ENCODE peak calls at places on chromosome 17, in six cellular contexts. D is right atrium auricular region, A is uterus, Q is ovary, H is heart right ventricle, F is tibial nerve. M is an unnamed sample. For H3K9me3, the result is how much of the 10 kb centered on the place peaks cover.

GRCh38 chr17:1997146-1997586 is 28.0 kb downstream of the RTN4RL1 start:
- DNase-seq in H (no peak), D (no peak), F (no peak), A (no peak), Q (no peak), M (no peak)

GRCh38 chr17:80393961-80394360 is 21.0 kb upstream of the ENDOV start:
- DNase-seq in A (no peak), F (no peak), H (no peak), Q (no peak), D (no peak), M (no peak)

GRCh38 chr17:68033636-68034451 is 1.7 kb upstream of the KPNA2 start:
- DNase-seq in A (no peak), Q (no peak), H (peak), F (no peak), D (no peak), M (peak)

GRCh38 chr17:48546924-48547838 is 2.3 kb upstream of the HOXB2 start:
- DNase-seq in Q (no peak), A (peak), D (no peak), H (no peak), F (no peak), M (no peak)

GRCh38 chr17:32854834-32855389 is 22.0 kb downstream of the MYO1D start:
- DNase-seq in F (no peak), Q (no peak), H (no peak), A (no peak), D (no peak), M (no peak)

GRCh38 chr17:45305532-45306087 is 11.2 kb downstream of the MAP3K14 start:
- DNase-seq in H (no peak), Q (no peak), A (no peak), D (no peak), F (no peak), M (peak)

GRCh38 chr17:8225813-8226535 is 15.6 kb upstream of the AURKB start:
- DNase-seq in H (peak), Q (peak), F (peak), A (peak), D (peak), M (peak)

GRCh38 chr17:7929158-7930029 is at the start of gene KCNAB3:
- DNase-seq in Q (peak), H (no peak), F (no peak), D (no peak), A (peak), M (no peak)

GRCh38 chr17:77649717-77650211 is 308.7 kb upstream of the TNRC6C start:
- DNase-seq in Q (no peak), A (no peak), F (no peak), D (no peak), H (no peak), M (no peak)

GRCh38 chr17:20784100-20784665 is 204.7 kb downstream of the CDRT15L2 start:
- DNase-seq in D (no peak), F (no peak), A (no peak), Q (no peak), H (no peak), M (no peak)

GRCh38 chr17:6021627-6022026 is 48.6 kb upstream of the WSCD1 start:
- DNase-seq in F (no peak), D (no peak), Q (no peak), A (no peak), H (no peak), M (no peak)

GRCh38 chr17:19370493-19370960 is 7.8 kb upstream of the MAPK7 start:
- DNase-seq in F (peak), H (peak), D (no peak), Q (no peak), A (no peak), M (peak)

GRCh38 chr17:79851461-79851817 is 12.2 kb upstream of the CBX4 start:
- DNase-seq in H (no peak), D (no peak), F (no peak), A (no peak), Q (no peak), M (no peak)

GRCh38 chr17:31580331-31581021 is 189.0 kb downstream of the RAB11FIP4 start:
- DNase-seq in Q (no peak), H (no peak), F (no peak), A (peak), D (peak), M (no peak)

GRCh38 chr17:77930780-77931768 is 27.4 kb upstream of the TNRC6C start:
- DNase-seq in A (no peak), D (no peak), Q (no peak), F (no peak), H (no peak), M (no peak)

GRCh38 chr17:73088561-73088960 is 3.9 kb downstream of the SLC39A11 start:
- DNase-seq in A (no peak), Q (no peak), D (no peak), F (no peak), H (no peak), M (no peak)

GRCh38 chr17:43118679-43119615 is 6.2 kb downstream of the BRCA1 start:
- DNase-seq in D (no peak), Q (peak), A (no peak), H (no peak), F (no peak), M (peak)

GRCh38 chr17:19376799-19377198 is 1.5 kb upstream of the MAPK7 start:
- DNase-seq in F (no peak), D (no peak), H (no peak), Q (no peak), A (peak), M (peak)

GRCh38 chr17:30413109-30413508 is 34.4 kb downstream of the CPD start:
- DNase-seq in D (no peak), H (no peak), F (no peak), A (no peak), Q (no peak), M (no peak)

GRCh38 chr17:40317345-40317873 is 8.4 kb downstream of the RARA start:
- DNase-seq in D (peak), A (peak), F (no peak), Q (peak), H (peak), M (peak)

GRCh38 chr17:34306466-34306865 is 12.8 kb upstream of the CCL8 start:
- DNase-seq in Q (no peak), F (no peak), H (peak), D (peak), A (no peak), M (peak)

GRCh38 chr17:48498168-48498840 is 32.5 kb downstream of the HOXB1 start:
- DNase-seq in A (no peak), H (no peak), D (no peak), F (no peak), Q (no peak), M (peak)

GRCh38 chr17:67922503-67922902 is 73.8 kb downstream of the C17orf58 start:
- DNase-seq in F (no peak), Q (no peak), A (no peak), H (no peak), D (no peak), M (no peak)

GRCh38 chr17:75011788-75012319 is 616 bp upstream of the MRPL58 start:
- DNase-seq in H (peak), F (peak), Q (peak), D (peak), A (peak), M (peak)

GRCh38 chr17:32104158-32104557 is 38.1 kb upstream of the RHOT1 start:
- DNase-seq in Q (no peak), F (no peak), D (no peak), H (no peak), A (no peak), M (no peak)

GRCh38 chr17:66717680-66718079 is 117.2 kb upstream of the CACNG5 start:
- DNase-seq in D (peak), H (no peak), A (no peak), Q (no peak), F (no peak), M (peak)

DNA sequence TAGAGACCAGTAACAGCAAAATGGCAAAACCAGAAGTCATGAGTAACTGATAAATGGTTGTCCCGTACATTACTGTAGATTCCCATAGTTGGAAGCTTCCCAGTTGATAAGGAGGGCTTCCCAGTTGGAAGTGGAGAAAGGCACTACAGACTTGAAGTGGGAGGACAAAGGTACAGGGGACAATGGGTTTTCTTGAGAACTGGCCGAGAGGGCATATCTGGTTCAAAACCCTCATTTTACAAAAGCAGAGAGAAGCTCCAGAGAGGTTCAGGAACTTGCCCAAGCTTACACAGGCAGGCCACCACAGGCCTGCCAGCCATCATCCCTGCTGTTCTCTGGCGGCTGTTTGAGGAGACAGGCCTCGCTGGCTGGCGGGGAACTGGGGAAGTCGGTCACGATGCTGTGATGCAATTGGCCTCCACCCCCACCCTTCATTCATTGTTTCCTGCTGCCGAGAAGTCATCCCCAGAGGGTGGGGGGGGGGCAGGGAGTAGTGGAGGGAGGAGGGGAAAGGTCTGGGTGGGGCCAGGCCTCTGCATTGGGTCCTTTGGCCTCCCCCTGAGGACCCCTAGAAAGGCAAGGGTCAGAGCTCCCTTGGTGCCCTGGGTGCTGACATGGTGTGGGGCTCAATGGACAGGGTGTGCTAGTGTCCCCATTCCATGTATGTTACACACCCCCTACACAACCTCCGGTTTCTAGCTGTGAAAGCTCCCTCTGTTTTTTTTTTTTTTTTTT is 3.0 kb downstream of the UBALD2 start:
- DNase-seq in F (peak), Q (no peak), A (peak), D (peak), H (peak), M (no peak)
- H3K4me3 ChIP-seq in F (no peak), Q (no peak), A (no peak), D (no peak), H (no peak), M (no peak)

GRCh38 chr17:22128171-22128570 is 435.8 kb downstream of the KCNJ18 start:
- DNase-seq in Q (no peak), A (no peak), F (no peak), H (no peak), D (no peak), M (no peak)
- H3K9me3 ChIP-seq in Q (under half), A (under half), F (under half), H (under half), D (under half), M (under half)

DNA sequence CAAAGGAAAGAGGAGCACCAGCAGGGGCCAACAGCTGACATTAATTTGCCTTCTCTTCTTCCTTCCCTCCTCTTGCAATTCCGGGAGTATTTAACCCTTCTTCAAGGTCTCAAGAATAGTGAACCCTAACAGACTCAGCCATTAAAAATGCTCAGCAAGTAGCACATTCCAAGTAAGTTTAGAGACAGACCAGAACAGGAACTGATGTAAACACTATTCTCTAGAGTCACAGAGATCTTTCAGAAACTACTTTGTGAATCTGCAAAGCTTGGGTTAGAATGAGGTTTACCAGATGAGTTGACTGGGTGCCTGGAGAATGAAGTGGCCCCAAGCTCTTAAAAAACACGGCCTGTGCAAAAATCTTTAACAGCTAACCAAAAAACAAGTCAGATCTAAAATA is 50.9 kb downstream of the TEX2 start:
- DNase-seq in A (no peak), D (no peak), Q (no peak), F (no peak), H (no peak), M (no peak)
- H3K27ac ChIP-seq in A (peak), D (no peak), Q (no peak), F (peak), H (no peak), M (no peak)

GRCh38 chr17:27354051-27354490 is 60.2 kb downstream of the WSB1 start:
- DNase-seq in F (no peak), Q (no peak), D (no peak), H (no peak), A (no peak), M (no peak)

GRCh38 chr17:27356091-27356705 is 62.3 kb downstream of the WSB1 start:
- DNase-seq in H (no peak), Q (no peak), A (no peak), F (no peak), D (no peak), M (no peak)

GRCh38 chr17:27355419-27355818 is 61.5 kb downstream of the WSB1 start:
- DNase-seq in H (no peak), D (no peak), Q (no peak), F (no peak), A (no peak), M (no peak)

GRCh38 chr17:27353469-27354050 is 59.6 kb downstream of the WSB1 start:
- DNase-seq in A (peak), D (peak), Q (peak), F (peak), H (peak), M (peak)

DNA sequence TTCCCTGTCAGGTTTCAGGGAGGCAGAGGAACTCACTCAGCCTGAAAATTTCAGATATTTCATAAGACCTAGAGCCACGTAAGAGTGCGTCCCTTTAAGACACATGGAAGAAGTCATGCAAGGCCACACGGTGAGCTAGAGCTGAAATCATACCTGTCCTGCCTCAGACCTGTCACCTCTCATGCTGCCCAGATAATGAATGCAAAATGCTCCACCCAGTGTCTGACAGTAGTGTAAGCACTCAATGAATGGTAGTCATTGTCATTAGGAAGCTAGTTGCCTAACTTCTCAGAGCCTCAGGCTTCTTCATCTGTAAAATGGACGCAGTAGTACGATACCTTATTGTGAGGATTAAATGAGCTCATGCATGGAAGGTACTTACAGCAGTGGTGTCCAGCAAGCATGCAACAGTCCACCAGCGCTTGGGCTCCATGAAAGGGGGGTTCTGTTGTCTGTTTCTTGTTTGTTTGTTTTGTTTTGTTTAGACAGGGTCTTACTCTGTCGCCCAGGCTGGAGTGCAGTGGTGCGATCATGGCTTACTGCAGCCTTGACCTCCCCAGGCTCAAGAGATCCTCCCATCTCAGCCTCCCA is 60.7 kb downstream of the WSB1 start:
- DNase-seq in D (no peak), Q (no peak), A (no peak), H (no peak), F (no peak), M (no peak)
- H3K4me3 ChIP-seq in D (peak), Q (no peak), A (no peak), H (no peak), F (no peak), M (no peak)